ENCODE peak calls at places on chromosome 1, in four cellular contexts. H, C, Q and D are unnamed samples.

GRCh38 chr1:180310095-180310494 is 80.0 kb downstream of the LHX4 start:
- DNase-seq in H (peak; percentile 46), C (no peak), Q (no peak), D (no peak)

GRCh38 chr1:181028241-181029014 is 5.4 kb upstream of the MR1 start:
- DNase-seq in H (no peak), C (no peak), Q (no peak), D (no peak)

GRCh38 chr1:161071886-161072371 is 2.2 kb upstream of the ARHGAP30 start:
- DNase-seq in H (peak; percentile 73), C (no peak), Q (no peak), D (no peak)

GRCh38 chr1:228984646-228985631 is 249.7 kb downstream of the RHOU start:
- DNase-seq in H (no peak), C (no peak), Q (peak; percentile 59), D (no peak)

GRCh38 chr1:21736876-21737275 is 46.1 kb downstream of the USP48 start:
- DNase-seq in H (no peak), C (no peak), Q (no peak), D (no peak)

GRCh38 chr1:156747737-156748669 is 3.5 kb downstream of the HDGF start:
- DNase-seq in H (no peak), C (no peak), Q (peak; percentile 67), D (no peak)

GRCh38 chr1:150601540-150601939 is 22.1 kb upstream of the MCL1 start:
- DNase-seq in H (no peak), C (no peak), Q (no peak), D (no peak)

GRCh38 chr1:228872080-228872479 is 136.8 kb downstream of the RHOU start:
- DNase-seq in H (no peak), C (no peak), Q (no peak), D (no peak)

GRCh38 chr1:236282719-236283118 is 961 bp upstream of the ERO1B start:
- DNase-seq in H (no peak), C (no peak), Q (no peak), D (no peak)

GRCh38 chr1:235513495-235514366 is 9.5 kb upstream of the B3GALNT2 start:
- DNase-seq in H (peak; percentile 78), C (peak; percentile 37), Q (no peak), D (no peak)

GRCh38 chr1:210239295-210240155 is 6.9 kb downstream of the SERTAD4 start:
- DNase-seq in H (peak; percentile 15), C (peak; percentile 89), Q (no peak), D (no peak)

GRCh38 chr1:153685578-153686340 is 7.3 kb downstream of the NPR1 start:
- DNase-seq in H (no peak), C (no peak), Q (peak; percentile 67), D (peak; percentile 37)

GRCh38 chr1:62295921-62296451 is 23.2 kb downstream of the KANK4 start:
- DNase-seq in H (no peak), C (peak; percentile 18), Q (no peak), D (no peak)

GRCh38 chr1:23544444-23545389 is 13.7 kb upstream of the E2F2 start:
- DNase-seq in H (peak; percentile 78), C (no peak), Q (peak; percentile 91), D (peak; percentile 80)

GRCh38 chr1:112371770-112372169 is 24.2 kb upstream of the CTTNBP2NL start:
- DNase-seq in H (no peak), C (no peak), Q (no peak), D (no peak)

GRCh38 chr1:117540532-117540931 is 65.3 kb upstream of the TENT5C start:
- DNase-seq in H (no peak), C (no peak), Q (no peak), D (no peak)

GRCh38 chr1:204711103-204711946 is 25.8 kb upstream of the LRRN2 start:
- DNase-seq in H (no peak), C (no peak), Q (no peak), D (no peak)

GRCh38 chr1:100708476-100709062 is 11.0 kb upstream of the VCAM1 start:
- DNase-seq in H (no peak), C (no peak), Q (no peak), D (no peak)

GRCh38 chr1:4084053-4084431 is 184.0 kb upstream of the C1orf174 start:
- DNase-seq in H (no peak), C (no peak), Q (no peak), D (no peak)

GRCh38 chr1:184033711-184034167 is 3.8 kb downstream of the COLGALT2 start:
- DNase-seq in H (no peak), C (no peak), Q (no peak), D (no peak)

GRCh38 chr1:6096243-6097116 is 50.8 kb downstream of the KCNAB2 start:
- DNase-seq in H (no peak), C (no peak), Q (no peak), D (peak; percentile 65)